ENCODE peak calls at places on chromosomes 4 and X, in nine cellular contexts. Q is heart right ventricle, O is skeletal muscle cell, B is hypothalamus, A is neural crest cell, W is HCT116, C is PC-3, L is putamen, X is fibroblast of lung. R is an unnamed sample.

GRCh38 chrX:15737957-15738685 is at the start of gene CA5B:
- DNase-seq in Q (peak), O (peak), B (peak), A (peak), W (peak), C (peak), L (peak), X (peak), R (peak)

GRCh38 chr4:29717658-29718057 is 1002.5 kb upstream of the PCDH7 start:
- DNase-seq in Q (no peak), O (peak), B (no peak), A (no peak), W (no peak), C (peak), L (no peak), X (no peak), R (no peak)

GRCh38 chr4:186952709-186953108 is 229.1 kb upstream of the FAT1 start:
- DNase-seq in Q (no peak), O (no peak), B (no peak), A (no peak), W (no peak), C (no peak), L (no peak), X (no peak), R (no peak)

GRCh38 chr4:110344165-110344564 is 131.8 kb upstream of the ENPEP start:
- DNase-seq in Q (no peak), O (no peak), B (no peak), A (no peak), W (peak), C (peak), L (no peak), X (no peak), R (no peak)

GRCh38 chr4:93771640-93772411 is 56.7 kb upstream of the ATOH1 start:
- DNase-seq in Q (no peak), O (no peak), B (no peak), A (no peak), W (no peak), C (peak), L (no peak), X (no peak), R (no peak)

GRCh38 chrX:39859991-39860861 is 237.5 kb downstream of the BCOR start:
- DNase-seq in Q (peak), O (no peak), B (no peak), A (no peak), W (peak), C (peak), L (no peak), X (peak), R (no peak)

GRCh38 chrX:46574941-46575381 is 1.4 kb downstream of the CHST7 start:
- DNase-seq in Q (no peak), O (no peak), B (no peak), A (no peak), W (no peak), C (no peak), L (no peak), X (peak), R (no peak)

GRCh38 chr4:81836716-81837115 is 365.0 kb upstream of the RASGEF1B start:
- DNase-seq in Q (no peak), O (no peak), B (no peak), A (no peak), W (no peak), C (no peak), L (no peak), X (no peak), R (no peak)

GRCh38 chrX:129632443-129632842 is 22.3 kb downstream of the APLN start:
- DNase-seq in Q (no peak), O (no peak), B (no peak), A (no peak), W (no peak), C (no peak), L (no peak), X (peak), R (no peak)

GRCh38 chrX:87727615-87728014 is 210.0 kb downstream of the KLHL4 start:
- DNase-seq in Q (no peak), O (no peak), B (no peak), A (no peak), W (no peak), C (no peak), L (no peak), X (no peak), R (no peak)

GRCh38 chrX:49291615-49292337 is 11.7 kb upstream of the GAGE10 start:
- DNase-seq in Q (peak), O (no peak), B (peak), A (peak), W (peak), C (peak), L (no peak), X (peak), R (peak)

GRCh38 chrX:67780694-67781109 is 236.9 kb downstream of the AR start:
- DNase-seq in Q (peak), O (peak), B (peak), A (no peak), W (no peak), C (peak), L (peak), X (peak), R (peak)

GRCh38 chrX:153817291-153817690 is 13.1 kb downstream of the PDZD4 start:
- DNase-seq in Q (no peak), O (no peak), B (no peak), A (no peak), W (no peak), C (no peak), L (no peak), X (no peak), R (peak)

GRCh38 chr4:78214078-78214477 is 157.0 kb downstream of the FRAS1 start:
- DNase-seq in Q (no peak), O (no peak), B (no peak), A (no peak), W (no peak), C (no peak), L (no peak), X (no peak), R (no peak)

GRCh38 chr4:76498550-76498949 is 63.5 kb downstream of the SHROOM3 start:
- DNase-seq in Q (no peak), O (no peak), B (no peak), A (no peak), W (no peak), C (no peak), L (no peak), X (peak), R (no peak)

GRCh38 chr4:150318971-150319370 is 240.7 kb downstream of the DCLK2 start:
- DNase-seq in Q (no peak), O (no peak), B (no peak), A (no peak), W (no peak), C (no peak), L (no peak), X (no peak), R (no peak)

GRCh38 chr4:139416073-139416673 is 37.7 kb upstream of the RAB33B start:
- DNase-seq in Q (no peak), O (peak), B (no peak), A (peak), W (peak), C (peak), L (peak), X (peak), R (no peak)

GRCh38 chr4:158155656-158156356 is 17.0 kb downstream of the GASK1B start:
- DNase-seq in Q (no peak), O (no peak), B (no peak), A (no peak), W (no peak), C (no peak), L (no peak), X (peak), R (no peak)

GRCh38 chr4:159787901-159788300 is 685.0 kb downstream of the RAPGEF2 start:
- DNase-seq in Q (no peak), O (no peak), B (no peak), A (no peak), W (no peak), C (peak), L (no peak), X (peak), R (no peak)

GRCh38 chr4:150493846-150494245 is 88.1 kb upstream of the MAB21L2 start:
- DNase-seq in Q (no peak), O (no peak), B (no peak), A (no peak), W (no peak), C (no peak), L (no peak), X (peak), R (no peak)

GRCh38 chrX:134676440-134676839 is 18.2 kb upstream of the PLAC1 start:
- DNase-seq in Q (no peak), O (no peak), B (no peak), A (no peak), W (no peak), C (peak), L (no peak), X (peak), R (no peak)

GRCh38 chrX:47936224-47936939 is 67.4 kb downstream of the ZNF182 start:
- DNase-seq in Q (no peak), O (no peak), B (no peak), A (no peak), W (no peak), C (no peak), L (peak), X (peak), R (no peak)

GRCh38 chr4:18138076-18138665 is 116.6 kb upstream of the LCORL start:
- DNase-seq in Q (no peak), O (no peak), B (no peak), A (no peak), W (no peak), C (no peak), L (no peak), X (no peak), R (no peak)

R was measured in aorta.